ENCODE peak calls at places on chromosomes 5 and 9, in five cellular contexts. One of them, this sample, is unnamed. For H3K9me3, the result is how much of the 10 kb centered on the place peaks cover.

GRCh38 chr5:67731886-67732285 is 483.7 kb upstream of the PIK3R1 start:
- DNase-seq in A549: no peak
- DNase-seq in OCI-LY7: no peak
- DNase-seq in CD8-positive, alpha-beta T cell: no peak
- DNase-seq in tibial nerve: no peak
- DNase-seq in this sample: no peak

GRCh38 chr9:136793063-136793946 is 2.2 kb downstream of the TMEM141 start:
- DNase-seq in A549: peak
- DNase-seq in OCI-LY7: no peak
- DNase-seq in CD8-positive, alpha-beta T cell: no peak
- DNase-seq in tibial nerve: no peak
- DNase-seq in this sample: peak

GRCh38 chr9:19408316-19408692 is 505 bp upstream of the ACER2 start:
- DNase-seq in A549: peak
- DNase-seq in OCI-LY7: no peak
- DNase-seq in CD8-positive, alpha-beta T cell: peak
- DNase-seq in tibial nerve: no peak
- DNase-seq in this sample: no peak

GRCh38 chr9:72808446-72808768 is 144.4 kb downstream of the ALDH1A1 start:
- DNase-seq in A549: no peak
- DNase-seq in OCI-LY7: no peak
- DNase-seq in CD8-positive, alpha-beta T cell: no peak
- DNase-seq in tibial nerve: no peak
- DNase-seq in this sample: no peak

GRCh38 chr5:82595083-82595482 is 316.9 kb upstream of the RPS23 start:
- DNase-seq in A549: no peak
- DNase-seq in OCI-LY7: no peak
- DNase-seq in CD8-positive, alpha-beta T cell: no peak
- DNase-seq in tibial nerve: no peak
- DNase-seq in this sample: no peak

GRCh38 chr9:32811251-32811650 is 27.9 kb downstream of the TMEM215 start:
- DNase-seq in A549: no peak
- DNase-seq in OCI-LY7: no peak
- DNase-seq in CD8-positive, alpha-beta T cell: no peak
- DNase-seq in tibial nerve: no peak
- DNase-seq in this sample: no peak

GRCh38 chr9:78149738-78150291 is 86.1 kb upstream of the CEP78 start:
- DNase-seq in A549: no peak
- DNase-seq in OCI-LY7: peak
- DNase-seq in CD8-positive, alpha-beta T cell: no peak
- DNase-seq in tibial nerve: no peak
- DNase-seq in this sample: no peak

GRCh38 chr9:110337727-110338522 is at the start of gene TXNDC8:
- DNase-seq in A549: no peak
- DNase-seq in OCI-LY7: no peak
- DNase-seq in CD8-positive, alpha-beta T cell: no peak
- DNase-seq in tibial nerve: no peak
- DNase-seq in this sample: no peak

GRCh38 chr9:61668846-61669245 is 479.0 kb downstream of the SPATA31A7 start:
- DNase-seq in A549: no peak
- DNase-seq in OCI-LY7: no peak
- DNase-seq in CD8-positive, alpha-beta T cell: no peak
- DNase-seq in tibial nerve: no peak
- DNase-seq in this sample: no peak

GRCh38 chr5:76145945-76146344 is 62.8 kb downstream of the SV2C start:
- DNase-seq in A549: peak
- DNase-seq in OCI-LY7: peak
- DNase-seq in CD8-positive, alpha-beta T cell: no peak
- DNase-seq in tibial nerve: no peak
- DNase-seq in this sample: no peak
- TF ChIP-seq CTCF in A549: no peak
- TF ChIP-seq CTCF in OCI-LY7: peak
- TF ChIP-seq CTCF in CD8-positive, alpha-beta T cell: no peak
- TF ChIP-seq CTCF in tibial nerve: no peak
- TF ChIP-seq CTCF in this sample: no peak

GRCh38 chr9:89662718-89663246 is 58.0 kb downstream of the GADD45G start:
- DNase-seq in A549: no peak
- DNase-seq in OCI-LY7: no peak
- DNase-seq in CD8-positive, alpha-beta T cell: no peak
- DNase-seq in tibial nerve: no peak
- DNase-seq in this sample: no peak
- H3K27ac ChIP-seq in A549: no peak
- H3K27ac ChIP-seq in OCI-LY7: no peak
- H3K27ac ChIP-seq in CD8-positive, alpha-beta T cell: no peak
- H3K27ac ChIP-seq in tibial nerve: no peak
- H3K27ac ChIP-seq in this sample: no peak

DNA sequence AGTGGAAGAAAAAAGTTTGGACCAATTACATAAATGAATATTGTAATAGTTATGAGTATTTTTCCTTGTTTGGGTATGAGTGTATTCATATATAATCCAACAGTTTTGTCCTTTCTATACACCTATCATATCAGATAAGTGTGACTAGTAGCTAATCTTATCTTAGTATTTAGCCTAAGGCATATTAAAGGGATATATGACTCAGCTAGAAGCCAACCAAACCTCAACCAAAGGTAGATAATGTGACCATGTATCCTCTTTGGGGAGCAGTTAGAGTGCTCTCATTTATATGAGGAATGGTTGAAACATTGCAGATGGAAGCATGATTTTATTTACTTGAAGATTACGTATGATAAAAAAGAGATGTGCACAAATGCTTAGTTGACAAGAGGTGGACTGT is 370.0 kb upstream of the CTNND2 start:
- DNase-seq in A549: no peak
- DNase-seq in OCI-LY7: no peak
- DNase-seq in CD8-positive, alpha-beta T cell: no peak
- DNase-seq in tibial nerve: no peak
- DNase-seq in this sample: no peak
- H3K9me3 ChIP-seq in A549: under half
- H3K9me3 ChIP-seq in OCI-LY7: under half
- H3K9me3 ChIP-seq in CD8-positive, alpha-beta T cell: under half
- H3K9me3 ChIP-seq in tibial nerve: under half
- H3K9me3 ChIP-seq in this sample: under half

GRCh38 chr9:135012166-135012565 is 75.3 kb upstream of the OLFM1 start:
- DNase-seq in A549: no peak
- DNase-seq in OCI-LY7: no peak
- DNase-seq in CD8-positive, alpha-beta T cell: no peak
- DNase-seq in tibial nerve: no peak
- DNase-seq in this sample: no peak

GRCh38 chr9:135010921-135011320 is 76.5 kb upstream of the OLFM1 start:
- DNase-seq in A549: no peak
- DNase-seq in OCI-LY7: peak
- DNase-seq in CD8-positive, alpha-beta T cell: no peak
- DNase-seq in tibial nerve: no peak
- DNase-seq in this sample: no peak

GRCh38 chr9:135009711-135010362 is 77.6 kb upstream of the OLFM1 start:
- DNase-seq in A549: no peak
- DNase-seq in OCI-LY7: no peak
- DNase-seq in CD8-positive, alpha-beta T cell: no peak
- DNase-seq in tibial nerve: no peak
- DNase-seq in this sample: no peak

GRCh38 chr9:135009051-135009560 is 78.4 kb upstream of the OLFM1 start:
- DNase-seq in A549: no peak
- DNase-seq in OCI-LY7: no peak
- DNase-seq in CD8-positive, alpha-beta T cell: no peak
- DNase-seq in tibial nerve: no peak
- DNase-seq in this sample: no peak

GRCh38 chr9:135010363-135010860 is 77.1 kb upstream of the OLFM1 start:
- DNase-seq in A549: no peak
- DNase-seq in OCI-LY7: no peak
- DNase-seq in CD8-positive, alpha-beta T cell: no peak
- DNase-seq in tibial nerve: no peak
- DNase-seq in this sample: no peak
- TF ChIP-seq CTCF in A549: no peak
- TF ChIP-seq CTCF in OCI-LY7: no peak
- TF ChIP-seq CTCF in CD8-positive, alpha-beta T cell: no peak
- TF ChIP-seq CTCF in tibial nerve: no peak
- TF ChIP-seq CTCF in this sample: no peak

GRCh38 chr5:38726279-38726678 is 119.5 kb upstream of the OSMR start:
- DNase-seq in A549: no peak
- DNase-seq in OCI-LY7: no peak
- DNase-seq in CD8-positive, alpha-beta T cell: no peak
- DNase-seq in tibial nerve: no peak
- DNase-seq in this sample: no peak
- H3K27ac ChIP-seq in A549: peak
- H3K27ac ChIP-seq in OCI-LY7: no peak
- H3K27ac ChIP-seq in CD8-positive, alpha-beta T cell: no peak
- H3K27ac ChIP-seq in tibial nerve: no peak
- H3K27ac ChIP-seq in this sample: no peak

GRCh38 chr9:101751895-101752294 is 13.4 kb upstream of the GRIN3A start:
- DNase-seq in A549: no peak
- DNase-seq in OCI-LY7: no peak
- DNase-seq in CD8-positive, alpha-beta T cell: no peak
- DNase-seq in tibial nerve: no peak
- DNase-seq in this sample: no peak
- H3K9me3 ChIP-seq in A549: under half
- H3K9me3 ChIP-seq in OCI-LY7: under half
- H3K9me3 ChIP-seq in CD8-positive, alpha-beta T cell: under half
- H3K9me3 ChIP-seq in tibial nerve: under half
- H3K9me3 ChIP-seq in this sample: under half

GRCh38 chr5:10198021-10198420 is 51.7 kb downstream of the ATPSCKMT start:
- DNase-seq in A549: no peak
- DNase-seq in OCI-LY7: no peak
- DNase-seq in CD8-positive, alpha-beta T cell: no peak
- DNase-seq in tibial nerve: no peak
- DNase-seq in this sample: no peak

GRCh38 chr5:10199700-10200099 is 50.0 kb downstream of the ATPSCKMT start:
- DNase-seq in A549: no peak
- DNase-seq in OCI-LY7: no peak
- DNase-seq in CD8-positive, alpha-beta T cell: no peak
- DNase-seq in tibial nerve: no peak
- DNase-seq in this sample: no peak

GRCh38 chr5:10202089-10202753 is 47.5 kb downstream of the ATPSCKMT start:
- DNase-seq in A549: no peak
- DNase-seq in OCI-LY7: no peak
- DNase-seq in CD8-positive, alpha-beta T cell: no peak
- DNase-seq in tibial nerve: no peak
- DNase-seq in this sample: no peak

GRCh38 chr5:10201223-10201868 is 48.3 kb downstream of the ATPSCKMT start:
- DNase-seq in A549: no peak
- DNase-seq in OCI-LY7: no peak
- DNase-seq in CD8-positive, alpha-beta T cell: no peak
- DNase-seq in tibial nerve: no peak
- DNase-seq in this sample: no peak
- TF ChIP-seq CTCF in A549: no peak
- TF ChIP-seq CTCF in OCI-LY7: peak
- TF ChIP-seq CTCF in CD8-positive, alpha-beta T cell: no peak
- TF ChIP-seq CTCF in tibial nerve: no peak
- TF ChIP-seq CTCF in this sample: peak

GRCh38 chr9:16688814-16689213 is 181.7 kb downstream of the BNC2 start:
- DNase-seq in A549: no peak
- DNase-seq in OCI-LY7: no peak
- DNase-seq in CD8-positive, alpha-beta T cell: no peak
- DNase-seq in tibial nerve: no peak
- DNase-seq in this sample: no peak
- H3K27ac ChIP-seq in A549: peak
- H3K27ac ChIP-seq in OCI-LY7: no peak
- H3K27ac ChIP-seq in CD8-positive, alpha-beta T cell: no peak
- H3K27ac ChIP-seq in tibial nerve: peak
- H3K27ac ChIP-seq in this sample: no peak

GRCh38 chr9:113042884-113043657 is 13.5 kb downstream of the ZFP37 start:
- DNase-seq in A549: peak
- DNase-seq in OCI-LY7: no peak
- DNase-seq in CD8-positive, alpha-beta T cell: no peak
- DNase-seq in tibial nerve: no peak
- DNase-seq in this sample: peak
- H3K9me3 ChIP-seq in A549: half or more
- H3K9me3 ChIP-seq in OCI-LY7: half or more
- H3K9me3 ChIP-seq in CD8-positive, alpha-beta T cell: half or more
- H3K9me3 ChIP-seq in tibial nerve: under half
- H3K9me3 ChIP-seq in this sample: under half

This sample was measured in cardiac muscle cell.